ENCODE peak calls at places on chromosome 18, in six cellular contexts. J is GM12891, A is HepG2, B is H1, G is GM12878, Z is K562. R is an unnamed sample.
A peak's percentile ranks its signal among the peaks of the same experiment; 100 is the strongest.

GRCh38 chr18:10374615-10375295 is 79.7 kb upstream of the APCDD1 start:
- DNase-seq in J (no peak), A (no peak), B (no peak), G (no peak), Z (no peak), R (no peak)

GRCh38 chr18:35524236-35524635 is 26.5 kb upstream of the INO80C start:
- DNase-seq in J (no peak), A (no peak), B (no peak), G (no peak), Z (no peak), R (no peak)

GRCh38 chr18:26763745-26764144 is 101.8 kb downstream of the AQP4 start:
- DNase-seq in J (no peak), A (no peak), B (no peak), G (no peak), Z (no peak), R (no peak)

GRCh38 chr18:36020174-36020711 is 47.1 kb downstream of the RPRD1A start:
- DNase-seq in J (no peak), A (no peak), B (no peak), G (no peak), Z (no peak), R (no peak)

GRCh38 chr18:13495980-13496379 is 230.4 kb downstream of the FAM210A start:
- DNase-seq in J (no peak), A (no peak), B (no peak), G (no peak), Z (no peak), R (no peak)

GRCh38 chr18:53698907-53699306 is 525.6 kb downstream of the MBD2 start:
- DNase-seq in J (no peak), A (peak; percentile 33), B (no peak), G (no peak), Z (no peak), R (no peak)

GRCh38 chr18:66066191-66066590 is 315.4 kb downstream of the CDH7 start:
- DNase-seq in J (no peak), A (no peak), B (no peak), G (no peak), Z (no peak), R (no peak)

GRCh38 chr18:75157359-75157758 is 51.6 kb downstream of the PTGR3 start:
- DNase-seq in J (no peak), A (no peak), B (no peak), G (no peak), Z (no peak), R (no peak)

GRCh38 chr18:59085126-59085794 is 54.4 kb upstream of the SEC11C start:
- DNase-seq in J (no peak), A (no peak), B (no peak), G (no peak), Z (no peak), R (no peak)

GRCh38 chr18:49691177-49691608 is 122.1 kb downstream of the ACAA2 start:
- DNase-seq in J (no peak), A (no peak), B (no peak), G (no peak), Z (no peak), R (no peak)

GRCh38 chr18:70634576-70635147 is 345.8 kb downstream of the SOCS6 start:
- DNase-seq in J (no peak), A (no peak), B (no peak), G (no peak), Z (no peak), R (no peak)

GRCh38 chr18:44766461-44766860 is 85.8 kb downstream of the SETBP1 start:
- DNase-seq in J (no peak), A (no peak), B (no peak), G (no peak), Z (no peak), R (no peak)

GRCh38 chr18:44241041-44241440 is 439.6 kb upstream of the SETBP1 start:
- DNase-seq in J (no peak), A (no peak), B (no peak), G (no peak), Z (no peak), R (no peak)

GRCh38 chr18:21739604-21740473 is 753 bp upstream of the MIB1 start:
- DNase-seq in J (no peak), A (no peak), B (no peak), G (no peak), Z (peak; percentile 90), R (no peak)

GRCh38 chr18:21262244-21262643 is 20.2 kb downstream of the GREB1L start:
- DNase-seq in J (no peak), A (no peak), B (no peak), G (no peak), Z (no peak), R (no peak)

GRCh38 chr18:30903566-30903965 is 139.0 kb downstream of the DSC3 start:
- DNase-seq in J (no peak), A (peak; percentile 9), B (no peak), G (no peak), Z (no peak), R (no peak)

GRCh38 chr18:7062844-7063243 is 54.8 kb downstream of the LAMA1 start:
- DNase-seq in J (no peak), A (no peak), B (no peak), G (no peak), Z (no peak), R (no peak)

GRCh38 chr18:55549474-55550104 is 38.4 kb downstream of the TCF4 start:
- DNase-seq in J (no peak), A (no peak), B (no peak), G (no peak), Z (peak; percentile 80), R (no peak)

GRCh38 chr18:57439617-57439975 is 4.4 kb downstream of the ONECUT2 start:
- DNase-seq in J (no peak), A (no peak), B (no peak), G (no peak), Z (no peak), R (no peak)

GRCh38 chr18:55552498-55553189 is 35.3 kb downstream of the TCF4 start:
- DNase-seq in J (no peak), A (no peak), B (no peak), G (no peak), Z (no peak), R (no peak)

GRCh38 chr18:58695772-58696171 is 24.5 kb downstream of the MALT1 start:
- DNase-seq in J (no peak), A (no peak), B (no peak), G (no peak), Z (no peak), R (no peak)

GRCh38 chr18:9788860-9789259 is 80.8 kb downstream of the RAB31 start:
- DNase-seq in J (no peak), A (no peak), B (no peak), G (no peak), Z (no peak), R (no peak)

GRCh38 chr18:58117685-58118403 is 73.8 kb downstream of the NEDD4L start:
- DNase-seq in J (no peak), A (peak; percentile 69), B (no peak), G (no peak), Z (peak; percentile 83), R (no peak)

GRCh38 chr18:66682855-66683322 is 79.0 kb upstream of the CDH19 start:
- DNase-seq in J (no peak), A (no peak), B (no peak), G (no peak), Z (no peak), R (no peak)

GRCh38 chr18:32801236-32801635 is 28.4 kb upstream of the KLHL14 start:
- DNase-seq in J (no peak), A (no peak), B (no peak), G (no peak), Z (no peak), R (no peak)

GRCh38 chr18:54162431-54162830 is 62.0 kb downstream of the MBD2 start:
- DNase-seq in J (no peak), A (no peak), B (no peak), G (no peak), Z (no peak), R (no peak)

GRCh38 chr18:79962835-79963657 is 1.4 kb upstream of the HSBP1L1 start:
- DNase-seq in J (peak; percentile 51), A (no peak), B (no peak), G (peak; percentile 84), Z (no peak), R (peak; percentile 64)

GRCh38 chr18:10365901-10366300 is 88.5 kb upstream of the APCDD1 start:
- DNase-seq in J (no peak), A (no peak), B (no peak), G (no peak), Z (no peak), R (no peak)

GRCh38 chr18:2994603-2995432 is 18.1 kb downstream of the LPIN2 start:
- DNase-seq in J (no peak), A (no peak), B (no peak), G (no peak), Z (peak; percentile 92), R (no peak)
- TF ChIP-seq POLR2A in J (no peak), A (no peak), B (no peak), G (no peak), Z (no peak), R (no peak)

GRCh38 chr18:23719634-23720201 is 30.5 kb downstream of the LAMA3 start:
- DNase-seq in J (no peak), A (peak; percentile 49), B (peak; percentile 46), G (no peak), Z (peak; percentile 75), R (no peak)
- TF ChIP-seq POLR2AphosphoS5 in J (no peak), A (no peak), B (no peak), G (no peak), Z (no peak), R (no peak)

DNA sequence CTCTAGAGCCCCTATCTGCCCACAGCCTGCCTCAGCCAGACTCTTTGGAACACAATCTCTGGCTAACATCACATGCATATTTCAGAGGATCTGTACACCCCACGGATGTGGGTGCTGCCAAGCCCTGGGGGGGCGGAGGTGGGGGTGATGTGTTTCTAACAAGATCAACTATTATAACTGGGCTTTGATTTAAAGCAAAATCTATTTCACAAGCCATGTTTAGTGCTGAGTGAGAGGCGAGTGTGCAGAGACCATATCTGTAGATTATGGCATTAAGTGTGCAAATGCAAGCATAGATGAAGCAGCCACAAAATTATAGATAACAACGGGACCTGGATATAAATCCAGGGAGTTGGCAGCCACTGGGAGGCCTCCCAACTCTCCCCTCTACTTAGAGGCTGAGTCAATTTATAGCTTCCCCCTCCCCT is 135.8 kb upstream of the SMAD2 start:
- DNase-seq in J (no peak), A (no peak), B (no peak), G (no peak), Z (no peak), R (no peak)
- TF ChIP-seq TAF1 in J (no peak), A (no peak), B (no peak), G (no peak), Z (no peak), R (no peak)

DNA sequence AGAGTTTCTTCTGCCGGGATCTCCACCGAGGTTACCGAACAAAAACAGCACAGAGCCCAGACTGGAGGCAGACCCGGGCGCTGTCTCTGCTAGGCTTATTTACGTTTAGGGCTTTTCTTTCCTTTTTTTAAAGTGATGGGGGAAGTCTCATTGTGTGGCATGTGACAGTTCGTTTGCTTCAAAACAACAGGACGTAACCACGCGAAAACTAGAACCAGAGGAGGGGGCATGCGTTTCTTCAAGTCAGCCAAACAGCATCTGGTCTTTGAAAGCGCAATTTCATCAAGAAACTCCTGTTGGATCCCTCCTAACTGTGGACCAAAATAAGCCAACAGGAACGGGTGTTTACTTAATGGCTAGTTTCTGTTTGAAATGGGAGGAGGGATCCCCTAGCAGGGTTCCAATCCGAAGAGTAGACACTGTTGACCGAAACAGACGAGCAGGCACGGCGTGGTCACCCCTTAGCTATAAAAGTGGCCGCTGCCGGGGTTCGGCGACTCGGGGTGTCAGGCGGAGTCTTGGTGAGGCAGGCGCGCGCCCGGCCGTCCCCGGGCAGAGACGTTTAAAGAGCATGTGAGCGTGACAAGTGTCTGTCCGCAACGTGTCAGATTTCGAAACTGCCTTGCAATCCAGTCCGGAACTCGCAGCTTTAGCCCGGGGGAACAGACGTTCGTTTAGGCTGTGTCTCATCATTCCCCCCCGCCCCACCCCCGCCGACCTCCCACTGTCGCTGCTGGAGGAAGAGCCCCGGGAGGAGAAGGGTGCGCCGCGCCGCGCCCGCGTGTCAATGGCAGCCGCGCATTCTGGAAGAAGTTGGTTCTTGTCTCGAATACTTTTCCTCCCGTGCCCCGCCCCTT is 899 bp upstream of the TGIF1 start:
- DNase-seq in J (peak; percentile 50), A (peak; percentile 91), B (no peak), G (peak; percentile 44), Z (peak; percentile 87), R (peak; percentile 52)
- TF ChIP-seq POLR2A in J (peak; percentile 64), A (peak; percentile 88), B (no peak), G (peak; percentile 86), Z (no peak), R (no peak)